ENCODE peak calls at places on chromosomes 7 and 10, in five cellular contexts. K, X, M, Z and I are unnamed samples. For H3K4me1, the result is how much of the 10 kb centered on the place peaks cover.

GRCh38 chr10:130511801-130512200 is 375.6 kb downstream of the GLRX3 start:
- DNase-seq in K (no peak), X (no peak), M (no peak), Z (no peak), I (no peak)

GRCh38 chr7:68904635-68905034 is 693.6 kb upstream of the AUTS2 start:
- DNase-seq in K (no peak), X (no peak), M (no peak), Z (no peak), I (no peak)

GRCh38 chr10:112759519-112759918 is 190.5 kb upstream of the TCF7L2 start:
- DNase-seq in K (no peak), X (no peak), M (no peak), Z (no peak), I (no peak)

GRCh38 chr7:117872565-117873055 is 631 bp downstream of the CTTNBP2 start:
- DNase-seq in K (peak), X (peak), M (no peak), Z (no peak), I (no peak)

GRCh38 chr7:44226396-44226753 is 25.6 kb downstream of the YKT6 start:
- DNase-seq in K (no peak), X (no peak), M (no peak), Z (no peak), I (no peak)

GRCh38 chr10:14271621-14272020 is 59.1 kb downstream of the FRMD4A start:
- DNase-seq in K (no peak), X (no peak), M (no peak), Z (no peak), I (no peak)

GRCh38 chr10:25852364-25852941 is 81.6 kb upstream of the MYO3A start:
- DNase-seq in K (no peak), X (no peak), M (no peak), Z (no peak), I (no peak)

GRCh38 chr7:2510909-2511768 is 8.4 kb upstream of the LFNG start:
- DNase-seq in K (no peak), X (no peak), M (no peak), Z (no peak), I (no peak)

GRCh38 chr7:47196106-47196630 is 385.7 kb downstream of the TNS3 start:
- DNase-seq in K (no peak), X (no peak), M (no peak), Z (no peak), I (no peak)

GRCh38 chr7:129450295-129450694 is 16.1 kb downstream of the STRIP2 start:
- DNase-seq in K (no peak), X (no peak), M (no peak), Z (no peak), I (no peak)

GRCh38 chr10:111104811-111105210 is 28.0 kb downstream of the ADRA2A start:
- DNase-seq in K (no peak), X (no peak), M (no peak), Z (no peak), I (no peak)

GRCh38 chr10:62858364-62858763 is 42.2 kb upstream of the EGR2 start:
- DNase-seq in K (peak), X (no peak), M (no peak), Z (no peak), I (no peak)

GRCh38 chr7:25949672-25950487 is 202.1 kb upstream of the NFE2L3 start:
- DNase-seq in K (no peak), X (no peak), M (peak), Z (peak), I (no peak)

GRCh38 chr10:774661-775244 is 85.3 kb upstream of the DIP2C start:
- DNase-seq in K (no peak), X (no peak), M (no peak), Z (no peak), I (no peak)

GRCh38 chr10:102632394-102633062 is 11.8 kb upstream of the TRIM8 start:
- DNase-seq in K (peak), X (no peak), M (no peak), Z (no peak), I (no peak)

GRCh38 chr7:105268056-105268455 is 120.7 kb downstream of the SRPK2 start:
- DNase-seq in K (peak), X (peak), M (no peak), Z (no peak), I (no peak)

GRCh38 chr7:124497209-124497608 is 268.4 kb downstream of the GPR37 start:
- DNase-seq in K (no peak), X (no peak), M (no peak), Z (no peak), I (no peak)

GRCh38 chr10:75037171-75038153 is 74.0 kb upstream of the SAMD8 start:
- DNase-seq in K (no peak), X (no peak), M (no peak), Z (no peak), I (no peak)

GRCh38 chr10:99329238-99329890 is at the start of gene CNNM1:
- DNase-seq in K (peak), X (peak), M (peak), Z (no peak), I (no peak)

GRCh38 chr7:132759482-132760240 is 183.4 kb upstream of the PLXNA4 start:
- DNase-seq in K (no peak), X (no peak), M (no peak), Z (no peak), I (no peak)

GRCh38 chr10:102714621-102715455 is at the start of gene SFXN2:
- DNase-seq in K (no peak), X (no peak), M (no peak), Z (peak), I (peak)

GRCh38 chr7:132393789-132394261 is 182.4 kb downstream of the PLXNA4 start:
- DNase-seq in K (peak), X (no peak), M (no peak), Z (peak), I (no peak)

GRCh38 chr7:21412953-21413352 is 14.9 kb upstream of the SP4 start:
- DNase-seq in K (no peak), X (no peak), M (no peak), Z (no peak), I (no peak)

GRCh38 chr10:78589687-78590086 is 479.1 kb upstream of the ZMIZ1 start:
- DNase-seq in K (no peak), X (no peak), M (no peak), Z (no peak), I (no peak)

GRCh38 chr7:34675749-34676374 is 17.8 kb downstream of the NPSR1 start:
- DNase-seq in K (peak), X (peak), M (no peak), Z (no peak), I (no peak)

GRCh38 chr7:30028749-30029635 is 780 bp downstream of the PLEKHA8 start:
- DNase-seq in K (peak), X (peak), M (no peak), Z (peak), I (no peak)

GRCh38 chr7:131476740-131477139 is 79.7 kb downstream of the PODXL start:
- DNase-seq in K (no peak), X (no peak), M (no peak), Z (no peak), I (no peak)

GRCh38 chr10:97689637-97690036 is 2.6 kb upstream of the AVPI1 start:
- DNase-seq in K (peak), X (peak), M (no peak), Z (peak), I (peak)

DNA sequence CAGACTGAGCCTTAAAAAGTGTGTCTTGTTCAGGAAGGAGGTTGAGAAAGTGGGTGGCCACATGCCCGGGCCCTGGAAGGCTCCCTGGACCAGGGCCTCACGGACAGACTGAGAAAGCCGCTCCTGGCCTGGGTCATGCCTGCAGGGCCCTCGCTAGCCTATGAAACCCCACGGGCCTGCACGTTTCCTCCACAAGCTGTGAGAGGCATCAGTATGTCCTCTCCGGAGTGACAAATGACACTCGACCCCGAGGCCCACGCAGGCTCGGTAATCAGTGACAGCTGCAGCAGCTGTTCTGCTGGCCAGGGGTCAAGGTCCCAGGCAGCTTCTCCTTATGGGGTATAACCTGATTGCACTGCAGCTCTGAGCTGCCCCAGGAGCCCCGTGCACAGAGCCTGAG is 47.6 kb downstream of the ASB13 start:
- DNase-seq in K (peak), X (no peak), M (peak), Z (no peak), I (no peak)
- H3K4me3 ChIP-seq in K (no peak), X (no peak), M (no peak), Z (no peak), I (no peak)

DNA sequence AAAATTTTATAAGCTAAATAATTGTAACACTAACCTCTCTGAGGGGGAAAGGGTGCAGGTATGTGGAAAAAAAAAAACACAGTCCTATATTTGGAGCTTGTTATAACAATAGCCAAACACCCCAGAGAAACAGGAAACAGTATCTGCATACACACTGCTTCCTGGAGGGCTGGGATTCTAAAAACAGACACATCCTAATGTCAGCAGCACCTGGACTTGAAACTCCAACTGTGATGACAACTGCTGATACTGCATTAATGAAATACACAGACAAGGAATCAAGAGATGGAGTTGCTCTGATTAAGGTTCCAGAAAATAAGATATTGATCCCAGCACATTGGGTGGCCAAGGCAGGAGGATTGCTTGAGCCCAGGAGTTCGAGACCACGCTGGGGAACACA is 9.3 kb downstream of the DAGLB start:
- DNase-seq in K (no peak), X (no peak), M (no peak), Z (no peak), I (no peak)
- H3K4me1 ChIP-seq in K (under half), X (under half), M (under half), Z (under half), I (under half)

DNA sequence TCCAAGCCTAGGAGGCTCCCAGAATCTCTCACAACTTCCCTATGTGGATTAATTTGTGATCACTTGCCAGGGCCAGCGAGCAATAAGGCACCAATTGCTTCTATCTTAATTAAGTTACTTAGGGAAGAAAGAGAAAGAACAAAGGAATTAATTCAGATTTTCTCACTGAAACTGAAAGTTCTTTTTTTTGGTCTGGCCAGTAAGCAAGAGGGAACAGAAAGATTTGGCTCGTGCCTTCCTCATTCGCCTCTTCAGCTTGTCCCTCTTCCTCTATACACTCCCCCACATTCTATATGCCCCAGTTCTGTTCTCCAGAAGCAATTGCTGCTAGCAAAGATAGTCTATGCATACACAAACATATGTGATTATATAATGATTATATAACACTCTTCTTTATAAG is 34.0 kb downstream of the MAP3K8 start:
- DNase-seq in K (no peak), X (no peak), M (no peak), Z (no peak), I (no peak)
- H3K4me3 ChIP-seq in K (no peak), X (no peak), M (no peak), Z (no peak), I (no peak)

GRCh38 chr10:28179006-28179405 is 123.9 kb downstream of the MPP7 start:
- DNase-seq in K (peak), X (no peak), M (no peak), Z (no peak), I (no peak)
- H3K4me1 ChIP-seq in K (under half), X (under half), M (under half), Z (under half), I (under half)

GRCh38 chr7:17558558-17559332 is 260.3 kb downstream of the AHR start:
- DNase-seq in K (peak), X (no peak), M (no peak), Z (peak), I (no peak)

GRCh38 chr7:17559388-17559787 is 260.9 kb downstream of the AHR start:
- DNase-seq in K (no peak), X (no peak), M (no peak), Z (no peak), I (no peak)

GRCh38 chr7:17558135-17558534 is 259.7 kb downstream of the AHR start:
- DNase-seq in K (no peak), X (no peak), M (no peak), Z (no peak), I (no peak)

GRCh38 chr7:17556247-17556646 is 257.8 kb downstream of the AHR start:
- DNase-seq in K (no peak), X (no peak), M (no peak), Z (no peak), I (no peak)

DNA sequence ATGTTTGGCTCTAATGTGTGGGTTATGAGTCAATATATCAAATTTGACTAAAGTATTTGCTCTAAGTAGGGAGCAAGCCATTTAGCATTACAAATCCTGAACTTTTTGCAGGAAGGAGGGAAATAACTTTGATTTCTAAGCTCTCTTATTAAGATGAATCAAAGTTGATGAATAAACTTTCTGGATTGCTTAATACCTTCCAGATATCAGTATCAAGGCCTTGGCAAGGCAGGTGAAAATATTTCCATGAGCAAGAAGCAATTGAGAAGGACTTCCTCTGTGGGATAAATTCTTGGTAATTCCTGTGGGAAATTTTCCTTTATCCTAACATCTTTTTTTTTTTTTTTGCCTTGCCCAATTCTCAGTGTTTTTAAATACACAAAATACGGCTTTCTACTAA is 258.9 kb downstream of the AHR start:
- DNase-seq in K (no peak), X (no peak), M (no peak), Z (no peak), I (no peak)
- H3K4me3 ChIP-seq in K (no peak), X (no peak), M (no peak), Z (no peak), I (no peak)

DNA sequence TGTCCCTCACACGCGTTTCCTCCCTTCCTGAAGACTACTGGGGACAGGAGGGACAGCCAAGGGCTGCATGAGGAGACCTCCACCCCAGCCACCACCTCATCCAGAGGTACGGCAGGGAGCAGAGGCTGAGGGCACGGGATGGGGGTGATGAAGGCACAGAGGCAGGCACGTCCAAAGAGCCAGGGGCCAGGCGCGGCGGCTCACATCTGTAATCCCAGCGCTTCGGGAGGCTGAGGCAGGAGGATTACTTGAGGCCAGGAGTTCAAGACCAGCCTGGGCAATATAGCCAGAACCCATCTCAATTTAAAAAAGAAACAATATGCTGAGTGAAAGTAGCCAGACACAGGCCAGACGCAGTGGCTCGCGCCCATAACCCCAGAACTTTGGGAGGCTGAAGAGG is 3.3 kb downstream of the MICALL2 start:
- DNase-seq in K (no peak), X (no peak), M (no peak), Z (no peak), I (no peak)
- H3K4me1 ChIP-seq in K (under half), X (under half), M (under half), Z (under half), I (under half)

DNA sequence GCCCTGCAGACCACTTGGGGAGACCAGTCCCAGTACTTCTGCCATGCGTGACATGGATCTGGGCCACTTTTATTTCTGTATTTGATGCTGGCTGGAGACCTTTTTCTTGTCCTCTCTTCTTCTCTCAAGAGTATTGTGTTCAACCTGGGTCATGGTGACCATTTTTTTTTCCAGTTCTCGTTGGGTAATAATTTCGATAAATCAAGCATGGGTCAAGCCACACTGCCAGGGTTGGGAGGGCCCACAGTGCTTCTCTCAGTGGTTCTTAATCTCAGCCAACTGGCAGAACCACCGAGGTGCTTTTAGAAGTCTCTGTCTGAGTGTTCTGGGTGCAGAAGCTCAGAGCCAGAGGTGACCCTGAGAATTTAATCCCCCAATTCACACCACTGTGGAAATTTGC is 269.9 kb downstream of the SEC23IP start:
- DNase-seq in K (no peak), X (no peak), M (no peak), Z (no peak), I (no peak)
- H3K4me3 ChIP-seq in K (no peak), X (no peak), M (no peak), Z (no peak), I (no peak)

DNA sequence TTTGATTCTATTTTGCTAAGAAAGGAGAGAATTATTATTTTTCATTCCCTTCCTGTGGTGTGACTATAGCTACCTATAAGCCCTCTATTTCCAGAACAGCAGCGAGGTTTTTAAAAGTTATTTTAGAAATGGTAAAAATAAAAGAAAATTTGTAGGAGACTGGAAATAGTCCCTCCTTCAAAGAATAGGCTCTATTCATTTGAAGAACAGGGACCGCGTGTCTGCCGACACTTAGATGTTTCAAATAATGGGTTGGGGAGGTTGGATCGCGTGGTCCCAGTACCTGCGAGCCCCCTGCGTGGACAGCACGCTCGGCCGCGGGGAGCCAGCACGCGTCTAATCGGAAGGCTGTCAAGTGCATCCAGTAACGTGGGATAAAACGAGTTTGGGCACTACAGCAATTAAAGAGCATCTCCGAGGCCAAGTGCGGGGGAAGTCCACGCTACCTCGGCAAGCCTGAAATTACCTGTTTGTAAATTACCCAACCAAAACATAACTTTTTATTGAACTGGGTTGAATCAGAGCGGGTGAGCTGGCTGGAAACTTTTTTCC is 1.0 kb downstream of the CACNA2D1 start:
- DNase-seq in K (peak), X (peak), M (no peak), Z (no peak), I (no peak)
- H3K4me1 ChIP-seq in K (under half), X (under half), M (under half), Z (under half), I (under half)

GRCh38 chr7:155880721-155881120 is 68.5 kb upstream of the SHH start:
- DNase-seq in K (no peak), X (no peak), M (no peak), Z (no peak), I (no peak)
- H3K4me3 ChIP-seq in K (no peak), X (no peak), M (no peak), Z (no peak), I (no peak)

DNA sequence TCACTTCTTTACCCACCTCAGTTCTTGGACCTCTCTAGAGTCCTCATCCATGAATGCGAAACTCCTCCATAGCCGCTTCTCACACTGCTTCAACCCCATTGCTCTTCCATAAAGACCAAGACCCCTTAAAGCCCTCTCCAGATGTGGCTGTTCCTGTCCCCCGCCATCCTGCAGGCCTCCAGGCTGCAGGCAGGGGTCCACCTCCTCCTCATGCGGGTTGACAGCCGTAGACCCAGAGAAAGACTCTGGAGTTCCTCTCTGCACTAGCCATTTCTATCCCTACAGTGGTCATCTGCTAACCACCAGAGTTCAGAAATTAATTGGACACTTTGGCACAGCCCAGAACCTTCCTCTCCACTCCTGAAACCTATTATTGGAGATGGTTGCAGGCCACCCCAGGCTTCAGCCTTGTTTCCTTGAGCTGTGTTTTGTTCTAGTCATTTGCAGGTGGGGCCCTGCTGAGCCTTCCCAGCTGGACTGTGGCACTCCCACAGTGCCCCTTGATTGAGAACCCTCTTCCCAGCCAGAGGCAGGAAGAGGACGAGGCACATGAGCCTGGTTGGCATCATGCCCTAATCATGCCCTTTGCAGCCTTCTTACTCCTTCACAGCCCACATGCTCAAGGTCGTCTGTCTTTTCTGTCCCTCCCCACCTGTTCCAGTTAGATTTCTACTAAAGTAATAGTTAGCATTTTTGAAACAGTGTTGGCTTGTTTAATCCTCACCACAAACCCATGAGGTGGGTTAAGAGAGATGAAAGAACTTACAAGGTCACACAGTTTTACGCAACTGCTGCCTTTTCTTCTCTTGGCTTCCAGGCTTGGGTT is 23.9 kb downstream of the CUL1 start:
- DNase-seq in K (no peak), X (no peak), M (no peak), Z (no peak), I (no peak)
- H3K4me1 ChIP-seq in K (under half), X (under half), M (under half), Z (under half), I (under half)